ENCODE peak calls at places on chromosomes 2 and 18, in six cellular contexts. L, E, J, T, X and Y are unnamed samples.

GRCh38 chr18:9193031-9193430 is 56.5 kb downstream of the ANKRD12 start:
- DNase-seq in L (no peak), E (no peak), J (no peak), T (no peak), X (no peak), Y (no peak)

GRCh38 chr2:128385365-128385764 is 66.7 kb upstream of the HS6ST1 start:
- DNase-seq in L (no peak), E (no peak), J (no peak), T (no peak), X (no peak), Y (no peak)

GRCh38 chr18:2302628-2303516 is 268.4 kb downstream of the METTL4 start:
- DNase-seq in L (peak; percentile 76), E (no peak), J (no peak), T (no peak), X (no peak), Y (no peak)

GRCh38 chr18:35811896-35812295 is 160.6 kb upstream of the RMP24 start:
- DNase-seq in L (no peak), E (no peak), J (no peak), T (no peak), X (no peak), Y (no peak)

GRCh38 chr2:127313359-127313758 is 19.4 kb upstream of the ERCC3 start:
- DNase-seq in L (no peak), E (no peak), J (no peak), T (no peak), X (no peak), Y (no peak)

GRCh38 chr2:173043466-173043865 is 32.2 kb upstream of the MAP3K20 start:
- DNase-seq in L (no peak), E (no peak), J (no peak), T (no peak), X (no peak), Y (no peak)

GRCh38 chr2:42958036-42958370 is 165.6 kb upstream of the HAAO start:
- DNase-seq in L (no peak), E (no peak), J (no peak), T (no peak), X (no peak), Y (no peak)

GRCh38 chr2:12293868-12294267 is 422.9 kb upstream of the TRIB2 start:
- DNase-seq in L (no peak), E (no peak), J (no peak), T (no peak), X (no peak), Y (no peak)

GRCh38 chr2:86241611-86242010 is 42.4 kb downstream of the MRPL35 start:
- DNase-seq in L (no peak), E (no peak), J (no peak), T (no peak), X (no peak), Y (no peak)

GRCh38 chr18:59426855-59427254 is 67.8 kb upstream of the LMAN1 start:
- DNase-seq in L (no peak), E (no peak), J (no peak), T (no peak), X (no peak), Y (no peak)

GRCh38 chr2:215218587-215219577 is 80.5 kb upstream of the ABCA12 start:
- DNase-seq in L (no peak), E (no peak), J (no peak), T (no peak), X (no peak), Y (no peak)

GRCh38 chr2:9385841-9386240 is 37.5 kb downstream of the ITGB1BP1 start:
- DNase-seq in L (peak; percentile 21), E (no peak), J (no peak), T (no peak), X (no peak), Y (no peak)

GRCh38 chr2:43040084-43040854 is 186.1 kb downstream of the ZFP36L2 start:
- DNase-seq in L (no peak), E (no peak), J (no peak), T (no peak), X (no peak), Y (no peak)

GRCh38 chr2:11056614-11057013 is 98.7 kb upstream of the SLC66A3 start:
- DNase-seq in L (peak; percentile 80), E (no peak), J (no peak), T (peak; percentile 78), X (no peak), Y (no peak)

GRCh38 chr2:151374426-151374825 is 17.0 kb downstream of the TNFAIP6 start:
- DNase-seq in L (peak; percentile 79), E (no peak), J (no peak), T (peak; percentile 22), X (no peak), Y (no peak)

GRCh38 chr18:35466815-35467623 is 30.7 kb downstream of the INO80C start:
- DNase-seq in L (no peak), E (no peak), J (no peak), T (no peak), X (no peak), Y (no peak)

GRCh38 chr2:6865346-6866238 is at the start of gene CMPK2:
- DNase-seq in L (peak; percentile 65), E (peak; percentile 68), J (peak; percentile 63), T (peak; percentile 9), X (peak; percentile 74), Y (peak; percentile 77)

GRCh38 chr18:69885841-69886531 is 61.7 kb downstream of the CD226 start:
- DNase-seq in L (peak; percentile 0), E (peak; percentile 5), J (no peak), T (no peak), X (no peak), Y (no peak)